ENCODE peak calls at places on chromosomes 11 and 22, in nine cellular contexts. L is transverse colon; O is cardiac muscle cell; I is neural progenitor cell; M is spleen; S is endothelial cell of umbilical vein; K is CD8-positive, alpha-beta T cell; Q is CD8-positive, alpha-beta memory T cell; F is CD4-positive, CD25-positive, alpha-beta regulatory T cell. T is an unnamed sample.

GRCh38 chr11:12248330-12248729 is 129.0 kb upstream of the PARVA start:
- DNase-seq in L (peak; percentile 92), O (peak; percentile 76), I (peak; percentile 29), M (no peak), S (peak; percentile 67), K (no peak), Q (peak; percentile 5), F (no peak), T (peak; percentile 87)

GRCh38 chr11:77207019-77207485 is 79.0 kb downstream of the MYO7A start:
- DNase-seq in L (no peak), O (no peak), I (no peak), M (peak; percentile 72), S (no peak), K (no peak), Q (no peak), F (no peak), T (no peak)

GRCh38 chr11:75263944-75264349 is 23.4 kb downstream of the TPBGL start:
- DNase-seq in L (peak; percentile 12), O (no peak), I (peak; percentile 1), M (peak; percentile 85), S (peak; percentile 28), K (peak; percentile 55), Q (peak; percentile 41), F (no peak), T (no peak)

GRCh38 chr11:13329670-13330401 is 52.2 kb downstream of the BMAL1 start:
- DNase-seq in L (no peak), O (no peak), I (no peak), M (no peak), S (no peak), K (no peak), Q (no peak), F (no peak), T (peak; percentile 46)

GRCh38 chr11:128497057-128497957 is 90.1 kb downstream of the ETS1 start:
- DNase-seq in L (no peak), O (peak; percentile 96), I (no peak), M (no peak), S (peak; percentile 96), K (no peak), Q (no peak), F (no peak), T (peak; percentile 45)

GRCh38 chr11:14672635-14673034 is 29.0 kb downstream of the PDE3B start:
- DNase-seq in L (no peak), O (no peak), I (no peak), M (no peak), S (no peak), K (no peak), Q (no peak), F (no peak), T (no peak)

GRCh38 chr22:45218974-45219373 is 21.7 kb downstream of the KIAA0930 start:
- DNase-seq in L (no peak), O (no peak), I (no peak), M (no peak), S (peak; percentile 14), K (no peak), Q (no peak), F (no peak), T (no peak)

GRCh38 chr22:25953276-25953675 is 211.3 kb downstream of the MYO18B start:
- DNase-seq in L (no peak), O (no peak), I (no peak), M (no peak), S (no peak), K (no peak), Q (no peak), F (no peak), T (no peak)

GRCh38 chr11:119307219-119307618 is 9.7 kb downstream of the MCAM start:
- DNase-seq in L (no peak), O (no peak), I (peak; percentile 67), M (no peak), S (peak; percentile 39), K (no peak), Q (no peak), F (no peak), T (no peak)

GRCh38 chr11:119307974-119308373 is 9.0 kb downstream of the MCAM start:
- DNase-seq in L (no peak), O (no peak), I (no peak), M (no peak), S (no peak), K (no peak), Q (no peak), F (no peak), T (no peak)

GRCh38 chr11:119303227-119303718 is 13.7 kb downstream of the MCAM start:
- DNase-seq in L (no peak), O (no peak), I (no peak), M (no peak), S (no peak), K (no peak), Q (no peak), F (no peak), T (no peak)

GRCh38 chr11:119306373-119306890 is 10.5 kb downstream of the MCAM start:
- DNase-seq in L (no peak), O (peak; percentile 46), I (no peak), M (no peak), S (peak; percentile 39), K (no peak), Q (no peak), F (peak; percentile 49), T (no peak)

DNA sequence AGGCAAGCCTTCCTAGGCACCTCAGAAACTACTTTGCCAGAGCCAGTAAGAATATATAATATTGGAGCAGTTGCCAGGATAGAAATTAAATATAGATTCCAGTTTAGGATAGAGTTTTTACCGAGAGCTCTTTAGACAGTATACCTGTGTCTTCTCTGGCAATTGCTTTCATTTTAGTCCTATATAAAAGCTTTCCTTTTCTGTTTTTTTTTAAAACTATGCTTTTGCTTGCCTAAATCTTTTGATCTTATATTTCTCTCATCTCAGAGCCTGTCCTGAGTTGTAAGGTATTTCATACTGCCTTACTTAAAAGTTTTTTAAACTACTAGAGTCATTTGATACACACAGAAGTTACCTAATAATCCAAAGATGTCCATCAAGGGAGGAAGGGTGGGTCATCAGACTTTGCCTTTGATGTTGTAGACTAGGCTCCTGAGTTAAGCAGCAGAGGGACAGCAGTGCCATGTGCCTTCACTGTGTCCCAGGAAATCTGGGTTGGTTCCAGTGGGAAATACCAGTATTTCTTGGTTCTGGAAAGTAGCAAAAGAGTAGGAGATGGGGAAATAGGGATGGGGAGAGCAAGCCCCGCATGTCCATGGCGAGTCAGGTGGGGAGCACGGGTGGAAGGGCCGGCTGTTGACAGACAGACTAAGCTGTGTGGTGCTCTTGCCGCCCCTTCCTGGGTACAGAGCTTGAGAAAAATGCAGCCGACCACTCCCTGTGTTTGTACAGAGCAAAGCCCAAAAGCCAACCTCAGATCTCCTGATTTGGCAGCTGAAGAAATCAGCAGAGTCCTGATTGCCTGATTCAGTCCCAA is 11.2 kb downstream of the MCAM start:
- DNase-seq in L (no peak), O (no peak), I (no peak), M (no peak), S (no peak), K (no peak), Q (no peak), F (peak; percentile 16), T (no peak)
- H3K4me3 ChIP-seq in L (no peak overlapping the region), O (no peak overlapping the region), I (no peak overlapping the region), M (no peak overlapping the region), S (no peak overlapping the region), K (no peak overlapping the region), Q (peak overlapping the region; percentile 34), F (no peak overlapping the region), T (no peak overlapping the region)

DNA sequence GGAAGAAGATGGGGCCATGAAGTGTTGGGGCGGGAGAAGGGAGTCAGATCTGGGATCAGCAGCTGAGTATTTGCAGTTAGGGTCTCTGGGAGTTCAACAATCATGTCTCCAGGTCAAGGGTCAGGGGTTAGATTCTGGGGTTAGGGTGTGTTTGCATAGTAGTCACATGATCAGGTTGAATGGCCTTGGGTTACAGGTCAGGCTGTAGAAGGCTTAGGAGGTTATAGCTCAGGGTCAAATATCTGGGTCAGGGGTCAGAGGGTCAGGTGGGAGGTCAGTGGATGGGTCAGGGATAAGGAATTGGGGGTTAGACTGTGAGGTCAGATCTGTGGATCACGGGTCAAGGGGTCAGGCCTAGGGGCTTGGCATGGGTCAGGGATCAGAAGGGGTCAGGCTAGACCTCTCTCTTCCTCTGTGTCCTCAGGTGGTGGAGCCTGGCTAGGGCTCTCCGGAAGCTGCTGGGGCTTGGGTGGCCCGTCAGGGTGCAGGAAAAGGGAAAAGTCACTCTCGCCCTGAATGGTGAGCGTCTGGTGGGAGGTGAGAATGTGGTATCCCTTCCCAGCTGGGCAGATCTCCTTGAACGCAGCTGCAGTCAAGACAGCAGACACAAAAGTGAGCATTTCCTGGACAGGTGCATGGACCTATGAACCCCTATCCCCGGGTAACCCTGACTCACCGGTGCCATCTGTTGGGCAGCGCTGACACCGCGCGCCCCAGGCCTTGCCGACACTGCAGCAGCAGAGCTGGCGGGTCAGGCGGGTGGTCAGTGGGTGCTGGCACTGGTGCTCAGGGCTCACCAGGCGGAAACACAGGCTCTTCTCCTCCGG is 6.4 kb downstream of the LTBP3 start:
- DNase-seq in L (peak; percentile 90), O (no peak), I (peak; percentile 70), M (peak; percentile 94), S (peak; percentile 44), K (peak; percentile 80), Q (peak; percentile 73), F (peak; percentile 68), T (no peak)
- H3K4me1 ChIP-seq in L (peaks cover 30% of the 10 kb centered on the region), O (peaks cover 8% of the 10 kb centered on the region), I (peaks cover 15% of the 10 kb centered on the region), M (peaks cover 88% of the 10 kb centered on the region), S (peaks cover 20% of the 10 kb centered on the region), K (peaks cover 78% of the 10 kb centered on the region), Q (peaks cover 75% of the 10 kb centered on the region), F (peaks cover 74% of the 10 kb centered on the region), T (peaks cover 26% of the 10 kb centered on the region)

GRCh38 chr22:46449974-46450745 is 87.3 kb downstream of the CELSR1 start:
- DNase-seq in L (no peak), O (no peak), I (no peak), M (no peak), S (no peak), K (no peak), Q (peak; percentile 31), F (no peak), T (no peak)

GRCh38 chr22:46450931-46451660 is 86.3 kb downstream of the CELSR1 start:
- DNase-seq in L (no peak), O (no peak), I (no peak), M (no peak), S (no peak), K (no peak), Q (no peak), F (no peak), T (no peak)

GRCh38 chr22:46447906-46448669 is 89.3 kb downstream of the CELSR1 start:
- DNase-seq in L (no peak), O (no peak), I (no peak), M (no peak), S (no peak), K (no peak), Q (no peak), F (no peak), T (no peak)

GRCh38 chr22:46446799-46447198 is 90.6 kb downstream of the CELSR1 start:
- DNase-seq in L (no peak), O (peak; percentile 52), I (no peak), M (no peak), S (no peak), K (no peak), Q (no peak), F (no peak), T (no peak)

DNA sequence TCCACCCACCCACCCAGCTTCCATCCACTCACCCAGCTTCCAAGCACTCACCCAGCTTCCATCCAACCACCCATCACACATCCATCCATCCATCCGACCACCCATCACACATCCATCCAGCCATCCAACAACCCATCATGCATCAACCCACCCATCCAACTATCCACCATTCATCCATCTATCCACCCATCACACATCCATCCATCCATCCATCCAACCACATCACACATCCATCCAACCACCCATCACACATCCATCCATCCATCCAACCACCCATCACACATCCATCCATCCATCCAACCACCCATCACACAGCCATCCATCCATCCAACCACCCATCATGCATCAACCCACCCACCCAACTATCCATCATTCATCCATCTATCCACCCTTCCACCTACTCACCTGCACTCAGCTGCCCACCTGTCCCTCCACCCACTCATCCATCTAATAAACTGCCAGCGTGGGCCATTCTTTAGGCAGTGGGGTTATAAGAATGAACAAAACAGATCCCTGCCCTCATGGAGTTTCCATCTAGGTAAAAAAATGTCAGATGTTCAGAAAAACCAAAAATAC is 88.2 kb downstream of the CELSR1 start:
- DNase-seq in L (no peak), O (no peak), I (no peak), M (no peak), S (no peak), K (no peak), Q (no peak), F (no peak), T (no peak)
- H3K4me3 ChIP-seq in L (no peak overlapping the region), O (no peak overlapping the region), I (no peak overlapping the region), M (no peak overlapping the region), S (no peak overlapping the region), K (no peak overlapping the region), Q (no peak overlapping the region), F (no peak overlapping the region), T (no peak overlapping the region)

GRCh38 chr11:2694995-2695939 is 4.5 kb downstream of the KCNQ1OT1 start:
- DNase-seq in L (no peak), O (no peak), I (no peak), M (peak; percentile 40), S (no peak), K (no peak), Q (no peak), F (no peak), T (no peak)

GRCh38 chr11:2691991-2692841 is 7.6 kb downstream of the KCNQ1OT1 start:
- DNase-seq in L (no peak), O (no peak), I (peak; percentile 61), M (peak; percentile 16), S (no peak), K (no peak), Q (peak; percentile 29), F (no peak), T (no peak)

GRCh38 chr11:2694495-2694894 is 5.3 kb downstream of the KCNQ1OT1 start:
- DNase-seq in L (no peak), O (no peak), I (no peak), M (peak; percentile 4), S (no peak), K (no peak), Q (no peak), F (no peak), T (no peak)

GRCh38 chr11:2693271-2693833 is 6.4 kb downstream of the KCNQ1OT1 start:
- DNase-seq in L (no peak), O (no peak), I (peak; percentile 85), M (peak; percentile 41), S (no peak), K (no peak), Q (peak; percentile 18), F (no peak), T (no peak)

GRCh38 chr11:2693851-2694261 is 5.9 kb downstream of the KCNQ1OT1 start:
- DNase-seq in L (no peak), O (no peak), I (no peak), M (peak; percentile 64), S (no peak), K (no peak), Q (peak; percentile 33), F (no peak), T (peak; percentile 16)
- H3K4me1 ChIP-seq in L (peaks cover 8% of the 10 kb centered on the region), O (peaks cover 49% of the 10 kb centered on the region), I (peaks cover 41% of the 10 kb centered on the region), M (peaks cover 84% of the 10 kb centered on the region), S (peaks cover 3% of the 10 kb centered on the region), K (peaks cover 1% of the 10 kb centered on the region), Q (peaks cover 8% of the 10 kb centered on the region), F (peaks cover 3% of the 10 kb centered on the region), T (peaks cover 64% of the 10 kb centered on the region)

T was measured in heart left ventricle.